ENCODE peak calls at places on chromosome 10, in six cellular contexts. One of them, this sample, is unnamed.

GRCh38 chr10:107686095-107686494 is 521.6 kb upstream of the SORCS1 start:
- ATAC-seq in HepG2: no peak
- ATAC-seq in K562: no peak
- ATAC-seq in upper lobe of left lung: no peak
- ATAC-seq in A549: no peak
- ATAC-seq in GM12878: peak; percentile 56
- ATAC-seq in this sample: peak; percentile 51

GRCh38 chr10:35355971-35356724 is 19.8 kb downstream of the CCNY start:
- ATAC-seq in HepG2: no peak
- ATAC-seq in K562: no peak
- ATAC-seq in upper lobe of left lung: no peak
- ATAC-seq in A549: no peak
- ATAC-seq in GM12878: peak; percentile 60
- ATAC-seq in this sample: no peak

GRCh38 chr10:13382759-13383753 is 35.0 kb upstream of the SEPHS1 start:
- ATAC-seq in HepG2: peak; percentile 57
- ATAC-seq in K562: peak; percentile 67
- ATAC-seq in upper lobe of left lung: peak; percentile 94
- ATAC-seq in A549: peak; percentile 80
- ATAC-seq in GM12878: no peak
- ATAC-seq in this sample: no peak

GRCh38 chr10:6383099-6383812 is 180.5 kb downstream of the PFKFB3 start:
- ATAC-seq in HepG2: no peak
- ATAC-seq in K562: no peak
- ATAC-seq in upper lobe of left lung: no peak
- ATAC-seq in A549: no peak
- ATAC-seq in GM12878: no peak
- ATAC-seq in this sample: peak; percentile 72

GRCh38 chr10:112952282-112952991 is 2.4 kb downstream of the TCF7L2 start:
- ATAC-seq in HepG2: peak; percentile 53
- ATAC-seq in K562: no peak
- ATAC-seq in upper lobe of left lung: no peak
- ATAC-seq in A549: peak; percentile 26
- ATAC-seq in GM12878: peak; percentile 24
- ATAC-seq in this sample: peak; percentile 13

GRCh38 chr10:17655567-17656146 is 11.7 kb downstream of the STAM start:
- ATAC-seq in HepG2: peak; percentile 25
- ATAC-seq in K562: peak; percentile 43
- ATAC-seq in upper lobe of left lung: no peak
- ATAC-seq in A549: no peak
- ATAC-seq in GM12878: peak; percentile 92
- ATAC-seq in this sample: no peak

GRCh38 chr10:8473205-8473604 is 418.7 kb downstream of the GATA3 start:
- ATAC-seq in HepG2: no peak
- ATAC-seq in K562: no peak
- ATAC-seq in upper lobe of left lung: no peak
- ATAC-seq in A549: no peak
- ATAC-seq in GM12878: no peak
- ATAC-seq in this sample: no peak

GRCh38 chr10:17201165-17202013 is at the start of gene TRDMT1:
- ATAC-seq in HepG2: peak; percentile 99
- ATAC-seq in K562: peak; percentile 97
- ATAC-seq in upper lobe of left lung: peak; percentile 100
- ATAC-seq in A549: peak; percentile 100
- ATAC-seq in GM12878: peak; percentile 99
- ATAC-seq in this sample: peak; percentile 99

GRCh38 chr10:116741391-116742351 is 695 bp downstream of the HSPA12A start:
- ATAC-seq in HepG2: peak; percentile 14
- ATAC-seq in K562: peak; percentile 11
- ATAC-seq in upper lobe of left lung: no peak
- ATAC-seq in A549: peak; percentile 18
- ATAC-seq in GM12878: no peak
- ATAC-seq in this sample: peak; percentile 17

GRCh38 chr10:71878327-71879034 is 27.4 kb upstream of the PSAP start:
- ATAC-seq in HepG2: no peak
- ATAC-seq in K562: peak; percentile 74
- ATAC-seq in upper lobe of left lung: peak; percentile 54
- ATAC-seq in A549: no peak
- ATAC-seq in GM12878: no peak
- ATAC-seq in this sample: no peak

GRCh38 chr10:73646598-73647041 is 5.3 kb upstream of the MYOZ1 start:
- ATAC-seq in HepG2: no peak
- ATAC-seq in K562: no peak
- ATAC-seq in upper lobe of left lung: no peak
- ATAC-seq in A549: no peak
- ATAC-seq in GM12878: no peak
- ATAC-seq in this sample: no peak

GRCh38 chr10:22652988-22653431 is 61.4 kb downstream of the PIP4K2A start:
- ATAC-seq in HepG2: no peak
- ATAC-seq in K562: no peak
- ATAC-seq in upper lobe of left lung: no peak
- ATAC-seq in A549: no peak
- ATAC-seq in GM12878: no peak
- ATAC-seq in this sample: no peak

GRCh38 chr10:110426294-110427153 is 71.2 kb upstream of the DUSP5 start:
- ATAC-seq in HepG2: peak; percentile 38
- ATAC-seq in K562: peak; percentile 35
- ATAC-seq in upper lobe of left lung: no peak
- ATAC-seq in A549: peak; percentile 78
- ATAC-seq in GM12878: peak; percentile 52
- ATAC-seq in this sample: peak; percentile 59

GRCh38 chr10:131929122-131929845 is 28.5 kb downstream of the PPP2R2D start:
- ATAC-seq in HepG2: peak; percentile 23
- ATAC-seq in K562: peak; percentile 24
- ATAC-seq in upper lobe of left lung: peak; percentile 7
- ATAC-seq in A549: peak; percentile 47
- ATAC-seq in GM12878: no peak
- ATAC-seq in this sample: no peak

GRCh38 chr10:6320320-6321010 is 117.7 kb downstream of the PFKFB3 start:
- ATAC-seq in HepG2: no peak
- ATAC-seq in K562: no peak
- ATAC-seq in upper lobe of left lung: no peak
- ATAC-seq in A549: no peak
- ATAC-seq in GM12878: peak; percentile 98
- ATAC-seq in this sample: no peak

GRCh38 chr10:110609592-110609991 is 34.5 kb upstream of the RBM20 start:
- ATAC-seq in HepG2: peak; percentile 61
- ATAC-seq in K562: no peak
- ATAC-seq in upper lobe of left lung: no peak
- ATAC-seq in A549: peak; percentile 81
- ATAC-seq in GM12878: no peak
- ATAC-seq in this sample: no peak

GRCh38 chr10:129140861-129141260 is 326.2 kb upstream of the MGMT start:
- ATAC-seq in HepG2: no peak
- ATAC-seq in K562: no peak
- ATAC-seq in upper lobe of left lung: no peak
- ATAC-seq in A549: no peak
- ATAC-seq in GM12878: no peak
- ATAC-seq in this sample: no peak

GRCh38 chr10:119693262-119693957 is 32.4 kb upstream of the INPP5F start:
- ATAC-seq in HepG2: peak; percentile 79
- ATAC-seq in K562: peak; percentile 43
- ATAC-seq in upper lobe of left lung: no peak
- ATAC-seq in A549: no peak
- ATAC-seq in GM12878: peak; percentile 98
- ATAC-seq in this sample: no peak

GRCh38 chr10:133026171-133026570 is 61.6 kb upstream of the ADGRA1 start:
- ATAC-seq in HepG2: no peak
- ATAC-seq in K562: no peak
- ATAC-seq in upper lobe of left lung: no peak
- ATAC-seq in A549: peak; percentile 27
- ATAC-seq in GM12878: no peak
- ATAC-seq in this sample: no peak

GRCh38 chr10:94065344-94065743 is 71.6 kb downstream of the PLCE1 start:
- ATAC-seq in HepG2: no peak
- ATAC-seq in K562: no peak
- ATAC-seq in upper lobe of left lung: no peak
- ATAC-seq in A549: peak; percentile 21
- ATAC-seq in GM12878: no peak
- ATAC-seq in this sample: no peak

GRCh38 chr10:94069884-94070283 is 76.2 kb downstream of the PLCE1 start:
- ATAC-seq in HepG2: no peak
- ATAC-seq in K562: no peak
- ATAC-seq in upper lobe of left lung: no peak
- ATAC-seq in A549: no peak
- ATAC-seq in GM12878: no peak
- ATAC-seq in this sample: no peak

GRCh38 chr10:94062611-94063010 is 68.9 kb downstream of the PLCE1 start:
- ATAC-seq in HepG2: no peak
- ATAC-seq in K562: no peak
- ATAC-seq in upper lobe of left lung: no peak
- ATAC-seq in A549: no peak
- ATAC-seq in GM12878: no peak
- ATAC-seq in this sample: no peak

GRCh38 chr10:94066411-94066810 is 72.7 kb downstream of the PLCE1 start:
- ATAC-seq in HepG2: no peak
- ATAC-seq in K562: peak; percentile 40
- ATAC-seq in upper lobe of left lung: no peak
- ATAC-seq in A549: peak; percentile 43
- ATAC-seq in GM12878: no peak
- ATAC-seq in this sample: no peak

DNA sequence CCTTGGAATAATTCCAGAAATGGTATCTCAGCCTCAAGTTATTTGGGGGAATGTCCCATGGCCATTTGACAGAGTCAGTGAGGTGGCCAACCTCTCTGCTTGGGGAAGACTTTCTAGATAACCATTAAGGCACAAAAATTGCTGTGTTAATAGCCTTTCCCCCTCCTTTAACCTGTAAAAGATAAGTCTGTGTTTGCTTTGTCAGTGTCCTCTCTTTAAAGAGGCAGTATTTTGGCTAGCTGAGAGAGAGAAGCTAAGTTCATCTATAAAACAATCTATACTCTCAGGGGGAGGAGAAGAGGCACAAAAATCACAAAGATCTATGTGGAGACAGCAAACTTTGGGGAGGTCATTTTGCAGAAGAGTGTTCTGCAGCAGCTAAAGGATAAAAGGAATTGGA is 72.1 kb downstream of the PLCE1 start:
- ATAC-seq in HepG2: no peak
- ATAC-seq in K562: no peak
- ATAC-seq in upper lobe of left lung: no peak
- ATAC-seq in A549: no peak
- ATAC-seq in GM12878: no peak
- ATAC-seq in this sample: no peak
- TF ChIP-seq EP300 in HepG2: no peak
- TF ChIP-seq EP300 in K562: no peak
- TF ChIP-seq EP300 in upper lobe of left lung: no peak
- TF ChIP-seq EP300 in A549: no peak
- TF ChIP-seq EP300 in GM12878: no peak
- TF ChIP-seq EP300 in this sample: no peak

DNA sequence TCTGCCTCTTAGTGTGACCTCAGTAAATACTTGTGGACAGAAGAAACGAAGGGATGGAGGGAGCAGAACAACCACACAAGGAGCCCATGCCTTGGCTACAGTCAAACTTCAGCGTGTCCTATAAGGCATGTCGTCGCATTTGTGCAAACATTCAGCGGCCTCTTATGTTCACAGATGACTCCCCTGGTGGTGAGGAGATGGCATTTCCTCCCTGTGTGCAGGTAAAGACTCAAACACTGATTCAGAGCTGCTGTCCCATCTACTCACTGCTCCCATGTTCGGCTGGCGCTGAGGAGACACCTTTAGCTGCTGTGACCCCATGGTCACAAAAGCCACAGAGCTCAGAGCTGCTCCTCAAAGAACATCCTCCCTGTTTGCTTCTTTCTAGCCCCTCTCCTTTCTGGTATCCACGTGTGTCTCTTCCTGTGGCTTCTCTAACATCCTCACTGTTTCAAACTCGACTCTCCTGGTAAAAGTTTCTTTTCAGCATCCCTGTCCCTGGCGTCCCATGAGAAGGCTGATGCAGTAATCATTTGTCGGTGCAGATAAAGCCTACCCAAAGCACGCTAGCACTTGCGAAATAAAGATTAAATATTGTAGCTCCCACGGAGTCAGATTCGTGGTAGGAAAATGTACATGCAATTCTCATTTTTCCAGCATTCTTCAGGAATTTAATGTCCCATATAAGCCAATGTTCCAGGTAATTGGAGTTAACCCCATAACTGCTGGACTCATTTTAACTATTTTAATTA is 124.9 kb upstream of the NEBL start:
- ATAC-seq in HepG2: peak; percentile 98
- ATAC-seq in K562: peak; percentile 75
- ATAC-seq in upper lobe of left lung: no peak
- ATAC-seq in A549: peak; percentile 78
- ATAC-seq in GM12878: peak; percentile 58
- ATAC-seq in this sample: no peak
- TF ChIP-seq CTCF in HepG2: peak; percentile 26
- TF ChIP-seq CTCF in K562: peak; percentile 22
- TF ChIP-seq CTCF in upper lobe of left lung: no peak
- TF ChIP-seq CTCF in A549: no peak
- TF ChIP-seq CTCF in GM12878: peak; percentile 19
- TF ChIP-seq CTCF in this sample: no peak

DNA sequence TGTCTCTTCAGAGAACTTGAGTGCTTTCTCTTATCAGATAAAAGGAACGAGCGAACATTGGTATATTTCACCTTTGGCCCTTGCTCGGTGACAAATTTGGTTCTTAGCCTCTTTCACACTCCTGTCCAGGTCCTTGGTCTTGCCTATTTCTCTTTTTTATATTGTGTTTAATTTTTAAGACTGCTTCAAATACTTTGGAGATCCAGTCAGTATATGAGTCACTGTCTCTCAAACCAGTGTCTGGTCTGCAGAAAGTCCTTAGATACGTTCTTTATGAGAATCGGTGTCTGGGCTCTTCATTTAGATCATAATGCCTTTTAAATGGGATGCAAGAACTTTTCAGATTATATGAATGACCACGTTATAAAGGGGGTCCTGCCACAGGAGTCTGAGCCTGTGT is 55.0 kb downstream of the PIK3AP1 start:
- ATAC-seq in HepG2: no peak
- ATAC-seq in K562: no peak
- ATAC-seq in upper lobe of left lung: no peak
- ATAC-seq in A549: peak; percentile 70
- ATAC-seq in GM12878: no peak
- ATAC-seq in this sample: no peak
- H3K4me3 ChIP-seq in HepG2: no peak overlapping the region
- H3K4me3 ChIP-seq in K562: no peak overlapping the region
- H3K4me3 ChIP-seq in upper lobe of left lung: no peak overlapping the region
- H3K4me3 ChIP-seq in A549: no peak overlapping the region
- H3K4me3 ChIP-seq in GM12878: no peak overlapping the region
- H3K4me3 ChIP-seq in this sample: no peak overlapping the region

DNA sequence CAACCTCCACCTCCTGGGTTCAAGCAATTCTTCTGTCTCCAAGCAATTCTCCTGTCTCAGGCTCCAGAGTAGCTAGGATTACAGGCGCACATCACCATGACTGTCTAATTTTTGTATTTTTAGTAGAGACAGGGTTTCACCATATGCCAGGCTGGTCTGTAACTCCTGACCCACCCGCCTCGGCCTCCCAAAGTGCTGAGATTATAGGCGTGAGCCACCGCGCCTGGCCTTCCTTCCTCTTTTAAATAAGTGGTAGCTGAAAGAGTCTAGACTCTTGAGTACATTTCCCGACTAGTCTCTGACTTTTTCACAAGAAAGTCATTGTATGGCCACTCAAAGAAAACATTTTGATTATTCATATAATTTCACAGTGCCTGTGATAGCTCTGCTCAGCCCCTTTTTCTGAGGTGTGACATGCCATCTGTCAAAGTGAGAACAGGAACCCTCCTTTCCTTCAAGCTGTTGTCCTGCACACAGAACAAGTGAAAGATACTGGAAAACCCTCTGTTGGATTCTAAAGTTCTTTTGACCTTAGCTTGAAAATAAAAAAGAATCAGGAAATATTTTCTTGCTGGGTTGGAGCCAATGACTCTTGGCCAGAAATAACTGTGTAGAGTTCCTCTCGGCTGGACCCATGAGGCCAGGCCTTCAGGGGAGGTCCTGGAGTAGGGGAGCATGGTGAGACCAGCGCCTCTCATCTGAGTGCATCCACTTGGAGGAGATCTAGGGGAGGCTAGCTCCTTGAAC is 636.0 kb upstream of the ANKRD30A start:
- ATAC-seq in HepG2: no peak
- ATAC-seq in K562: no peak
- ATAC-seq in upper lobe of left lung: no peak
- ATAC-seq in A549: no peak
- ATAC-seq in GM12878: no peak
- ATAC-seq in this sample: no peak
- TF ChIP-seq EP300 in HepG2: no peak
- TF ChIP-seq EP300 in K562: no peak
- TF ChIP-seq EP300 in upper lobe of left lung: no peak
- TF ChIP-seq EP300 in A549: no peak
- TF ChIP-seq EP300 in GM12878: no peak
- TF ChIP-seq EP300 in this sample: no peak